ENCODE peak calls at places on chromosome 4, in nine cellular contexts. Y is GM13976, E is lung, W is neural progenitor cell, A is mammary epithelial cell, R is ascending aorta, D is psoas muscle, Z is GM12865, Q is bronchial epithelial cell. S is an unnamed sample.

GRCh38 chr4:137370206-137370633 is 162.1 kb downstream of the PCDH18 start:
- DNase-seq in Y (no peak), E (no peak), W (no peak), A (peak; percentile 69), R (no peak), D (no peak), Z (no peak), Q (peak; percentile 95), S (no peak)

GRCh38 chr4:144861471-144861870 is 215.5 kb downstream of the HHIP start:
- DNase-seq in Y (no peak), E (no peak), W (no peak), A (no peak), R (no peak), D (no peak), Z (no peak), Q (no peak), S (no peak)

GRCh38 chr4:76002176-76002575 is 5.1 kb downstream of the CXCL9 start:
- DNase-seq in Y (no peak), E (no peak), W (no peak), A (peak; percentile 23), R (no peak), D (no peak), Z (no peak), Q (peak; percentile 54), S (no peak)

GRCh38 chr4:25578431-25578830 is 77.2 kb upstream of the SLC34A2 start:
- DNase-seq in Y (no peak), E (no peak), W (peak; percentile 47), A (no peak), R (no peak), D (no peak), Z (no peak), Q (no peak), S (no peak)

GRCh38 chr4:153004106-153004881 is 68.2 kb downstream of the FHDC1 start:
- DNase-seq in Y (no peak), E (no peak), W (peak; percentile 63), A (no peak), R (no peak), D (no peak), Z (no peak), Q (no peak), S (no peak)

GRCh38 chr4:143207555-143207954 is 22.8 kb downstream of the USP38 start:
- DNase-seq in Y (no peak), E (no peak), W (no peak), A (peak; percentile 16), R (no peak), D (no peak), Z (no peak), Q (peak; percentile 40), S (no peak)

GRCh38 chr4:184934184-184934583 is 84.1 kb upstream of the HELT start:
- DNase-seq in Y (no peak), E (no peak), W (no peak), A (no peak), R (no peak), D (no peak), Z (no peak), Q (peak; percentile 10), S (no peak)

GRCh38 chr4:3688018-3688998 is 77.9 kb upstream of the ADRA2C start:
- DNase-seq in Y (no peak), E (no peak), W (no peak), A (no peak), R (no peak), D (peak; percentile 23), Z (no peak), Q (no peak), S (no peak)

GRCh38 chr4:18882468-18882867 is 860.9 kb upstream of the LCORL start:
- DNase-seq in Y (no peak), E (no peak), W (peak; percentile 3), A (peak; percentile 59), R (no peak), D (no peak), Z (no peak), Q (peak; percentile 74), S (no peak)

GRCh38 chr4:182143086-182143821 is 99.9 kb upstream of the TENM3 start:
- DNase-seq in Y (no peak), E (no peak), W (peak; percentile 53), A (peak; percentile 48), R (no peak), D (no peak), Z (no peak), Q (no peak), S (peak; percentile 4)

DNA sequence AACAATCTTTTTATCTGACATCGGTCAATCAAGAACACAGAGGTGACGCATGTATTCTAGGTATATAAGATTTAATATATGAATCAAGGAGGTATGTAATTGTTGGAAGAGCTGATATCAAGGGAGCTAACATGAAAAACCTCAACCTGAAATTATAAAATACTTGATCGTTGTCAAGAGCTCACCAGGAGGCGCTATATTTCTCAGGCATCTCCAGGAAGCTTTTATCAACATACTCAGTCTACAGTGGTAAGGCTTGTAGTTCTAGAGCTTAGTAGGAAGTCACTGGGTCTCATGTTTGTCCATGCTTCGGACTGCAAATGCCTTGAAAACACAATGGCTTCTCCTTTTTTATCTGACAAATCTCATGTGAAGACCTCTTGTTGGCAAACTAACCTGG is 156.1 kb downstream of the GRXCR1 start:
- DNase-seq in Y (no peak), E (no peak), W (no peak), A (no peak), R (no peak), D (no peak), Z (no peak), Q (peak; percentile 8), S (no peak)
- TF ChIP-seq CTCF in Y (no peak), E (no peak), W (peak; percentile 35), A (no peak), R (no peak), D (no peak), Z (no peak), Q (peak; percentile 9), S (no peak)

GRCh38 chr4:726816-727215 is 21.2 kb downstream of the PCGF3 start:
- DNase-seq in Y (no peak), E (no peak), W (no peak), A (no peak), R (no peak), D (no peak), Z (no peak), Q (no peak), S (no peak)

GRCh38 chr4:724131-724530 is 18.5 kb downstream of the PCGF3 start:
- DNase-seq in Y (no peak), E (no peak), W (no peak), A (no peak), R (no peak), D (no peak), Z (no peak), Q (no peak), S (no peak)

GRCh38 chr4:723706-724105 is 18.1 kb downstream of the PCGF3 start:
- DNase-seq in Y (no peak), E (no peak), W (no peak), A (no peak), R (no peak), D (no peak), Z (no peak), Q (no peak), S (no peak)

GRCh38 chr4:726235-726787 is 20.7 kb downstream of the PCGF3 start:
- DNase-seq in Y (no peak), E (no peak), W (no peak), A (no peak), R (no peak), D (no peak), Z (no peak), Q (no peak), S (no peak)

GRCh38 chr4:725368-726234 is 20.0 kb downstream of the PCGF3 start:
- DNase-seq in Y (no peak), E (no peak), W (no peak), A (no peak), R (no peak), D (no peak), Z (no peak), Q (no peak), S (no peak)
- TF ChIP-seq CTCF in Y (no peak), E (no peak), W (no peak), A (no peak), R (no peak), D (peak; percentile 19), Z (no peak), Q (no peak), S (no peak)

GRCh38 chr4:121072080-121072835 is at the start of gene NDNF:
- DNase-seq in Y (peak; percentile 51), E (peak; percentile 75), W (peak; percentile 74), A (no peak), R (no peak), D (peak; percentile 71), Z (peak; percentile 8), Q (no peak), S (peak; percentile 61)

GRCh38 chr4:121069419-121069818 is 2.9 kb downstream of the NDNF start:
- DNase-seq in Y (no peak), E (no peak), W (no peak), A (no peak), R (no peak), D (no peak), Z (no peak), Q (no peak), S (no peak)

GRCh38 chr4:121070274-121070673 is 2.1 kb downstream of the NDNF start:
- DNase-seq in Y (no peak), E (peak; percentile 31), W (peak; percentile 70), A (no peak), R (no peak), D (no peak), Z (no peak), Q (no peak), S (no peak)

GRCh38 chr4:121071640-121072037 is 696 bp downstream of the NDNF start:
- DNase-seq in Y (no peak), E (no peak), W (peak; percentile 13), A (no peak), R (no peak), D (no peak), Z (no peak), Q (no peak), S (no peak)

DNA sequence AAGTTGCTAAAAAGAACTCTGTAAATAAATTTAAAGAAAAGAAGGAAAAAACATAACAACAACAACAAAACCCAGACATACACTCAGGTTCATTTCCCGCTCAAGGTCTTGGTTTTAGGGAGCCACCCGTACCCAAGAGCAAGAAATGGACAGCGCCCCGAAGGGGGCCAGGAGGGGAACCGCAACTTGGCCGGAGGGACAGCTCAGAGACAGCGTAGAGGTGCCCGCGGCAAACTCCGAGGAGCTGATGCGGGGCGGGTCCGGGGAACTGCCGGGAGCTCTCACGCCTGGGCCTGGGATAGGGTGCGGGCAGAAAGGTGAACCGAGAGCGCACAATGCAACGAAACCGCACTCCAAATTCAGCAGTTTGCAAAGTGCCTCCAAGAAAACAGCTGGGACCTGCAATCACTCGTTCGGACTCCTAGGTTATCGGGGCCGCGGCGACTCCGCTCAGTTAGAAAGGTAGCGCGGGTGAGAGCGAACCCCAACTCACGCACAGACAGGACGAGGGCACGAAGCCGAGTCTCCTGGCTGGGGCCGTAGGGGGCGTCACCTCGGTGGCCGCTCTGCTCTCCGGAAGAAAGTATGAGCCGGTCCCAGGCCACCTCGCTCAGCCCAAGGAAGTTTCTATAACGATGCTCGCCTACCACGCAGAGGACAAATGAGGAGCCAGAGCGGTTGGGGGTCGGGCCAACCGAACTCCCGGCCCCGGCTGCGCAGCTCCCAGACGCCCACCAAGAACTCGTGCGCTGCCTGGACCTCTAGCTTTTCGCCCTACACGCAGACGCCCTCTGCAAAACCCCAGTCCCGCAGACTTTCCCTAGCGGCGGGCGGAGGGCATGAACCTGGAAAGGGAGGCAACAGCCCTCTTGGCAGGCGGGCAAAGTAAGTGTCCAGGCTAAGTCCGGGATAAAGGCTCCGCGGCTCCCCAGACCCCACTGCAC is 1.4 kb downstream of the NDNF start:
- DNase-seq in Y (peak; percentile 28), E (peak; percentile 67), W (peak; percentile 79), A (no peak), R (no peak), D (peak; percentile 70), Z (no peak), Q (no peak), S (peak; percentile 37)
- TF ChIP-seq CTCF in Y (no peak), E (no peak), W (peak; percentile 57), A (peak; percentile 12), R (no peak), D (peak; percentile 24), Z (peak; percentile 8), Q (peak; percentile 45), S (no peak)

GRCh38 chr4:15020502-15021286 is 18.4 kb downstream of the CPEB2 start:
- DNase-seq in Y (no peak), E (no peak), W (no peak), A (no peak), R (no peak), D (no peak), Z (no peak), Q (no peak), S (no peak)
- TF ChIP-seq CTCF in Y (no peak), E (no peak), W (no peak), A (no peak), R (no peak), D (no peak), Z (no peak), Q (no peak), S (no peak)